ENCODE peak calls at places on chromosome 13, in ten cellular contexts. S is activated CD8-positive, alpha-beta memory T cell treated with anti-CD3 and anti-CD28 coated beads for 1 hour; D is GOT3; A is substantia nigra; Y is COR-L47; X is CD8-positive, alpha-beta memory T cell; M is fibroblast of villous mesenchyme; L is head of caudate nucleus; Z is body of pancreas; W is A172. U is an unnamed sample.

GRCh38 chr13:59176775-59177174 is 987.0 kb downstream of the DIAPH3 start:
- DNase-seq in S (no peak), D (no peak), A (no peak), Y (no peak), X (no peak), M (no peak), L (no peak), Z (no peak), W (no peak), U (no peak)

GRCh38 chr13:100338265-100338664 is 249.4 kb downstream of the PCCA start:
- DNase-seq in S (no peak), D (no peak), A (no peak), Y (no peak), X (no peak), M (no peak), L (no peak), Z (no peak), W (no peak), U (no peak)

GRCh38 chr13:34816543-34816942 is 125.5 kb upstream of the NBEA start:
- DNase-seq in S (no peak), D (no peak), A (no peak), Y (no peak), X (no peak), M (peak), L (no peak), Z (no peak), W (peak), U (no peak)

GRCh38 chr13:111642156-111642767 is 321.8 kb downstream of the TEX29 start:
- DNase-seq in S (no peak), D (no peak), A (no peak), Y (no peak), X (no peak), M (no peak), L (no peak), Z (no peak), W (no peak), U (no peak)

GRCh38 chr13:48731957-48732569 is 78.3 kb downstream of the CYSLTR2 start:
- DNase-seq in S (peak), D (no peak), A (peak), Y (no peak), X (peak), M (peak), L (no peak), Z (peak), W (no peak), U (peak)

GRCh38 chr13:76754414-76754813 is 131.8 kb downstream of the KCTD12 start:
- DNase-seq in S (no peak), D (no peak), A (no peak), Y (no peak), X (no peak), M (peak), L (no peak), Z (peak), W (peak), U (no peak)

GRCh38 chr13:80923907-80924306 is 583.0 kb upstream of the SPRY2 start:
- DNase-seq in S (no peak), D (no peak), A (no peak), Y (no peak), X (no peak), M (no peak), L (no peak), Z (no peak), W (no peak), U (no peak)

GRCh38 chr13:68927387-68928026 is 1180.1 kb upstream of the ATXN8OS start:
- DNase-seq in S (no peak), D (no peak), A (peak), Y (peak), X (no peak), M (no peak), L (no peak), Z (peak), W (peak), U (no peak)

GRCh38 chr13:49996951-49997895 is at the start of gene TRIM13:
- DNase-seq in S (peak), D (peak), A (peak), Y (peak), X (peak), M (peak), L (peak), Z (peak), W (peak), U (peak)

GRCh38 chr13:22740264-22740663 is 440.5 kb upstream of the SGCG start:
- DNase-seq in S (no peak), D (no peak), A (no peak), Y (no peak), X (no peak), M (peak), L (no peak), Z (no peak), W (no peak), U (no peak)

GRCh38 chr13:90447735-90448103 is 899.8 kb upstream of the MIR17HG start:
- DNase-seq in S (no peak), D (no peak), A (no peak), Y (no peak), X (no peak), M (peak), L (no peak), Z (no peak), W (peak), U (no peak)

GRCh38 chr13:97261254-97262015 is 39.3 kb downstream of the MBNL2 start:
- DNase-seq in S (no peak), D (no peak), A (no peak), Y (no peak), X (no peak), M (no peak), L (no peak), Z (no peak), W (no peak), U (no peak)

GRCh38 chr13:111664060-111664459 is 343.6 kb downstream of the TEX29 start:
- DNase-seq in S (no peak), D (no peak), A (no peak), Y (no peak), X (no peak), M (no peak), L (no peak), Z (no peak), W (no peak), U (no peak)

GRCh38 chr13:98957731-98958442 is 20.0 kb downstream of the DOCK9 start:
- DNase-seq in S (no peak), D (no peak), A (no peak), Y (no peak), X (no peak), M (no peak), L (no peak), Z (no peak), W (no peak), U (no peak)

GRCh38 chr13:63124863-63125262 is 1709.2 kb upstream of the PCDH20 start:
- DNase-seq in S (no peak), D (no peak), A (no peak), Y (peak), X (no peak), M (peak), L (no peak), Z (no peak), W (peak), U (no peak)

GRCh38 chr13:30353060-30353459 is 45.7 kb upstream of the KATNAL1 start:
- DNase-seq in S (no peak), D (no peak), A (no peak), Y (no peak), X (no peak), M (no peak), L (no peak), Z (no peak), W (no peak), U (no peak)

GRCh38 chr13:80508031-80508430 is 167.1 kb upstream of the SPRY2 start:
- DNase-seq in S (no peak), D (no peak), A (no peak), Y (no peak), X (no peak), M (no peak), L (no peak), Z (no peak), W (no peak), U (no peak)

GRCh38 chr13:113915786-113916329 is 52.0 kb upstream of the GAS6 start:
- DNase-seq in S (no peak), D (no peak), A (no peak), Y (no peak), X (no peak), M (no peak), L (no peak), Z (no peak), W (no peak), U (no peak)

GRCh38 chr13:113932060-113932459 is 41.8 kb downstream of the C13orf46 start:
- DNase-seq in S (no peak), D (no peak), A (no peak), Y (no peak), X (no peak), M (no peak), L (no peak), Z (no peak), W (no peak), U (no peak)

GRCh38 chr13:89029062-89029461 is 1357.9 kb downstream of the SLITRK5 start:
- DNase-seq in S (no peak), D (no peak), A (no peak), Y (no peak), X (no peak), M (no peak), L (peak), Z (no peak), W (no peak), U (no peak)

GRCh38 chr13:100818706-100819105 is 144.1 kb upstream of the TMTC4 start:
- DNase-seq in S (no peak), D (no peak), A (peak), Y (no peak), X (no peak), M (no peak), L (peak), Z (no peak), W (no peak), U (no peak)

GRCh38 chr13:96771501-96772367 is 222.5 kb downstream of the OXGR1 start:
- DNase-seq in S (no peak), D (no peak), A (peak), Y (peak), X (no peak), M (no peak), L (no peak), Z (no peak), W (no peak), U (no peak)

GRCh38 chr13:99050983-99051488 is 73.2 kb upstream of the DOCK9 start:
- DNase-seq in S (no peak), D (no peak), A (no peak), Y (no peak), X (peak), M (no peak), L (no peak), Z (no peak), W (no peak), U (no peak)

GRCh38 chr13:24997367-24997967 is 98.5 kb upstream of the PABPC3 start:
- DNase-seq in S (no peak), D (no peak), A (no peak), Y (peak), X (peak), M (peak), L (no peak), Z (no peak), W (peak), U (peak)

GRCh38 chr13:111328111-111328802 is 7.8 kb downstream of the TEX29 start:
- DNase-seq in S (no peak), D (no peak), A (no peak), Y (no peak), X (no peak), M (no peak), L (no peak), Z (no peak), W (no peak), U (no peak)

GRCh38 chr13:33728271-33729037 is 89.5 kb upstream of the RFC3 start:
- DNase-seq in S (no peak), D (no peak), A (no peak), Y (peak), X (no peak), M (no peak), L (no peak), Z (peak), W (peak), U (no peak)

GRCh38 chr13:94656766-94657165 is 55.1 kb downstream of the GPR180 start:
- DNase-seq in S (no peak), D (peak), A (no peak), Y (no peak), X (no peak), M (peak), L (no peak), Z (no peak), W (peak), U (no peak)

GRCh38 chr13:52852444-52852843 is 4.0 kb upstream of the PCDH8 start:
- DNase-seq in S (no peak), D (no peak), A (no peak), Y (peak), X (no peak), M (no peak), L (no peak), Z (no peak), W (no peak), U (no peak)

GRCh38 chr13:113886561-113887112 is 22.8 kb upstream of the GAS6 start:
- DNase-seq in S (no peak), D (no peak), A (no peak), Y (peak), X (no peak), M (no peak), L (no peak), Z (no peak), W (no peak), U (no peak)

GRCh38 chr13:51811046-51811445 is 7.1 kb upstream of the DHRS12 start:
- DNase-seq in S (no peak), D (no peak), A (no peak), Y (no peak), X (no peak), M (no peak), L (no peak), Z (no peak), W (no peak), U (no peak)